ENCODE peak calls at places on chromosomes 5 and 9, in four cellular contexts. W, F, L and G are unnamed samples.

GRCh38 chr9:133818444-133818843 is 80.3 kb upstream of the SARDH start:
- DNase-seq in F (no peak), L (peak; percentile 83), W (peak; percentile 39), G (no peak)

GRCh38 chr5:133366966-133367365 is 245.4 kb downstream of the FSTL4 start:
- DNase-seq in F (no peak), L (no peak), W (no peak), G (peak; percentile 31)

GRCh38 chr9:129436751-129437625 is 183.9 kb downstream of the C9orf50 start:
- DNase-seq in L (peak; percentile 92), F (no peak), W (peak; percentile 57), G (peak; percentile 89)

GRCh38 chr9:18390393-18390792 is 83.6 kb upstream of the ADAMTSL1 start:
- DNase-seq in W (peak; percentile 26), L (peak; percentile 68), F (no peak), G (no peak)

GRCh38 chr9:126709241-126709640 is 95.5 kb downstream of the LMX1B start:
- DNase-seq in W (no peak), L (no peak), F (no peak), G (no peak)

GRCh38 chr9:93183663-93184438 is at the start of gene WNK2:
- DNase-seq in W (no peak), F (no peak), L (peak; percentile 16), G (peak; percentile 51)

GRCh38 chr5:79075646-79076426 is 6.3 kb downstream of the BHMT2 start:
- DNase-seq in L (no peak), W (no peak), F (no peak), G (no peak)

GRCh38 chr5:151092750-151093149 is 11.9 kb upstream of the TNIP1 start:
- DNase-seq in F (no peak), W (peak; percentile 86), L (peak; percentile 67), G (no peak)

GRCh38 chr5:177598477-177598876 is 1.5 kb upstream of the B4GALT7 start:
- DNase-seq in F (no peak), L (no peak), W (no peak), G (no peak)

GRCh38 chr5:68230285-68230684 is 14.7 kb downstream of the PIK3R1 start:
- DNase-seq in L (no peak), W (no peak), F (no peak), G (no peak)

GRCh38 chr9:88641471-88642240 is 106.7 kb downstream of the NXNL2 start:
- DNase-seq in F (no peak), L (no peak), W (peak; percentile 53), G (no peak)

GRCh38 chr9:77751341-77752091 is 103.4 kb upstream of the GNA14 start:
- DNase-seq in L (peak; percentile 85), F (no peak), W (peak; percentile 81), G (peak; percentile 23)

GRCh38 chr5:138461343-138462125 is 3.7 kb upstream of the EGR1 start:
- DNase-seq in W (peak; percentile 87), F (no peak), L (peak; percentile 88), G (no peak)

GRCh38 chr9:129836342-129837007 is 1.2 kb downstream of the USP20 start:
- DNase-seq in F (no peak), L (no peak), W (no peak), G (no peak)

GRCh38 chr9:135229701-135230385 is 142.4 kb downstream of the OLFM1 start:
- DNase-seq in W (no peak), L (no peak), F (no peak), G (no peak)

GRCh38 chr5:124546643-124547042 is 199.8 kb downstream of the ZNF608 start:
- DNase-seq in L (peak; percentile 58), W (peak; percentile 35), F (no peak), G (no peak)

GRCh38 chr9:131734165-131734610 is 5.7 kb downstream of the RAPGEF1 start:
- DNase-seq in F (no peak), L (peak; percentile 51), W (no peak), G (no peak)

GRCh38 chr5:157345485-157345884 is 79.6 kb downstream of the CYFIP2 start:
- DNase-seq in W (no peak), F (no peak), L (no peak), G (no peak)

GRCh38 chr5:107858324-107858723 is 187.6 kb upstream of the EFNA5 start:
- DNase-seq in L (no peak), F (no peak), W (no peak), G (no peak)

GRCh38 chr5:59445741-59446140 is 447.8 kb downstream of the PDE4D start:
- DNase-seq in L (no peak), W (no peak), F (no peak), G (no peak)

GRCh38 chr5:34899066-34899465 is 16.2 kb downstream of the RAD1 start:
- DNase-seq in F (no peak), L (no peak), W (no peak), G (no peak)

GRCh38 chr5:178902849-178903248 is 7.1 kb downstream of the ZFP2 start:
- DNase-seq in F (no peak), L (peak; percentile 8), W (no peak), G (no peak)

GRCh38 chr5:28947865-28948264 is 1909.5 kb upstream of the CDH9 start:
- DNase-seq in L (no peak), F (no peak), W (no peak), G (no peak)

GRCh38 chr9:125906144-125906543 is 159.0 kb downstream of the PBX3 start:
- DNase-seq in W (peak; percentile 54), L (peak; percentile 57), F (no peak), G (no peak)

GRCh38 chr9:126613656-126614055 is at the start of gene LMX1B:
- DNase-seq in F (no peak), L (peak; percentile 63), W (peak; percentile 17), G (peak; percentile 73)

GRCh38 chr9:106588601-106589000 is 274.4 kb upstream of the ZNF462 start:
- DNase-seq in W (no peak), L (peak; percentile 19), F (no peak), G (no peak)

GRCh38 chr5:141875795-141876627 is 2.2 kb downstream of the PCDH1 start:
- DNase-seq in W (no peak), F (no peak), L (no peak), G (peak; percentile 67)

GRCh38 chr5:141878771-141879759 is 855 bp upstream of the PCDH1 start:
- DNase-seq in W (peak; percentile 80), F (peak; percentile 72), L (peak; percentile 88), G (peak; percentile 88)

GRCh38 chr5:141876628-141877477 is 1.4 kb downstream of the PCDH1 start:
- DNase-seq in W (no peak), L (no peak), F (no peak), G (no peak)

GRCh38 chr5:141878186-141878770 is at the start of gene PCDH1:
- DNase-seq in F (no peak), W (peak; percentile 14), L (peak; percentile 59), G (peak; percentile 32)

DNA sequence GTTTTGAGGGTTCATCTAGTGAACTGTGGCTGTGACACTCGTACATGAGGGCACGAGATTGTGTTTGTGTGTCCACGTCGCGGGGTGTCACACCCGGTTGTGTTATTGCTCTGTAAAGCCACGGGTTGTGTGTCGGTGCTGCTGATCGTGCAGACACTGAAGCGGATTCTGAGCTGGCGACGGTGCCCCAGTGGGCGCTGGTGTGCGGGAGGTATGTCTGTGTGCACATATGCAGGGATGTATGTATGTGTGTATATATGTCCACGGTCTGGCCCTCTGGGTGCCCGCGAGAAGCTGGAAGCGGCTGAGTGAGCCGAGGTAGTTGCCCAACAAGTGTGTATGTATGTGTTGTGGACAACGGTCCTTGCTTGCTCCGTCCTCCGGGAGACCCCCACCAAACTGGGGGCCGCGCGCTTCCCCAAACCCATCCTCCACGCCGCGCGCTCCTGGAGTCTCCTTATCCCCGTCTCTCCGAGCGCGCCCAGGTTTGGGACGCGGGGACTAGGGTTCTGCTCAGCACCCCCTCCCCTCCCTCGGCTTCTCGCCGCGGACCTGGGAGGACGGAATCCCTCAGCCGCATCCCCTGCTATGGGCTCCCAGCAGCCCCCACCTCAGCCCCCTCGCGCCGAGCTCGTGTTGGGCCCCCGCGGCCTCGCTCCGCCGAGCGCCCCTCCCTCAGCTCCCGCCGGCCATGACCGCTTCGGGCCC is 578 bp downstream of the PCDH1 start:
- DNase-seq in F (no peak), W (no peak), L (no peak), G (no peak)
- H3K27ac ChIP-seq in F (peak overlapping the region; percentile 26), W (no peak overlapping the region), L (no peak overlapping the region), G (no peak overlapping the region)

GRCh38 chr5:83714780-83715179 is 5.9 kb downstream of the HAPLN1 start:
- DNase-seq in L (no peak), W (no peak), F (no peak), G (no peak)

GRCh38 chr5:83715316-83716060 is 5.2 kb downstream of the HAPLN1 start:
- DNase-seq in L (no peak), W (no peak), F (no peak), G (no peak)

GRCh38 chr5:83708170-83708569 is 12.5 kb downstream of the HAPLN1 start:
- DNase-seq in W (no peak), F (no peak), L (no peak), G (no peak)

DNA sequence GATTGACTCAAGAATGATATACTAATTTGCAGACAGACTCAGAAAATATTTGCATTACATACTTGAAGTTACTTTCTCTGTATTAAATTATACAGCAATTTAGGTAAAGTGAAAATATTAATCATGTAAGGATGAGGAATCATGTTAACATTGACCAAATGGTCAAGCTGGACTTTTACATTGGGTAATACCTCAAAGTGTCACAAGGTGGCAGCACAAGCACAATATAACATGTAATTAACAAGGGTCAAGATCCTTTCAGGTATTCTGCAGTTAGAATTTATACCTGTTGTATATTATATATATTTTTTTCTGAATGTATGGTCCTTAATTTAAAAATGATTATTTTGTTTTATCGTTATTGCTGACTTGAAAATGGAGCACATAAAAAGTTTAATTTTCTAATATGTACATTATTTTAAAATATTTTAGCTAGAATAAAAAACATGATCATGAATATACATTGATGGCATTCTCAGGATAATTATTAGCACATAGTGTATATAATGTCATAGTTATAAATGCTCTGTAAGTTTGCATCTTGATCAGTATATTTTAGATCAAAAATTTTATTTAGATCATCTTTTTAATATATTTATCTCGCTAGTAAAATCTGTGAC is 8.6 kb downstream of the HAPLN1 start:
- DNase-seq in W (peak; percentile 35), F (no peak), L (peak; percentile 66), G (peak; percentile 63)
- TF ChIP-seq CTCF in W (peak; percentile 63), F (peak; percentile 70), L (peak; percentile 63), G (peak; percentile 41)

GRCh38 chr5:158382473-158382872 is 523.5 kb upstream of the CLINT1 start:
- DNase-seq in F (peak; percentile 68), W (peak; percentile 97), L (peak; percentile 97), G (peak; percentile 39)
- H3K9me3 ChIP-seq in F (no peaks in the 10 kb centered on the region), W (peaks cover 2% of the 10 kb centered on the region), L (no peaks in the 10 kb centered on the region), G (no peaks in the 10 kb centered on the region)

GRCh38 chr9:35652829-35653209 is 2.1 kb upstream of the SIT1 start:
- DNase-seq in W (no peak), F (no peak), L (no peak), G (no peak)

GRCh38 chr9:35650341-35651158 is at the start of gene SIT1:
- DNase-seq in L (no peak), F (no peak), W (no peak), G (no peak)

GRCh38 chr9:35653611-35654010 is 2.9 kb upstream of the SIT1 start:
- DNase-seq in F (no peak), L (no peak), W (no peak), G (no peak)

GRCh38 chr9:35649431-35650340 is 1.0 kb downstream of the SIT1 start:
- DNase-seq in W (no peak), L (peak; percentile 56), F (no peak), G (no peak)

GRCh38 chr9:35651964-35652828 is 1.5 kb upstream of the SIT1 start:
- DNase-seq in L (peak; percentile 69), F (no peak), W (peak; percentile 72), G (no peak)
- H3K27ac ChIP-seq in L (no peak overlapping the region), F (peak overlapping the region; percentile 94), W (no peak overlapping the region), G (no peak overlapping the region)